ENCODE peak calls at places on chromosomes 5 and 9, in four cellular contexts. K is H1, W is HepG2, Q is K562. X is an unnamed sample.

GRCh38 chr5:90558344-90559192 is at the start of gene ADGRV1:
- DNase-seq in K (peak; percentile 92), Q (peak; percentile 75), W (peak; percentile 9), X (no peak)

GRCh38 chr5:128271071-128271470 is 187.5 kb downstream of the SLC12A2 start:
- DNase-seq in K (no peak), Q (no peak), W (no peak), X (no peak)

GRCh38 chr5:19771174-19771835 is 216.7 kb downstream of the CDH18 start:
- DNase-seq in K (no peak), W (no peak), Q (no peak), X (no peak)

GRCh38 chr5:135177591-135177990 is 143.6 kb upstream of the PITX1 start:
- DNase-seq in W (no peak), Q (no peak), K (no peak), X (no peak)

GRCh38 chr9:35679766-35680330 is 6.1 kb downstream of the CA9 start:
- DNase-seq in Q (no peak), K (no peak), W (no peak), X (no peak)

GRCh38 chr5:7468742-7469141 is 72.8 kb downstream of the ADCY2 start:
- DNase-seq in K (no peak), W (no peak), Q (no peak), X (no peak)

GRCh38 chr9:137545123-137545522 is 5.1 kb downstream of the PNPLA7 start:
- DNase-seq in Q (no peak), W (no peak), K (no peak), X (no peak)

GRCh38 chr9:133587466-133587865 is 21.7 kb downstream of the FAM163B start:
- DNase-seq in W (no peak), K (no peak), Q (no peak), X (no peak)

GRCh38 chr5:11878846-11879245 is 25.4 kb downstream of the CTNND2 start:
- DNase-seq in W (no peak), Q (no peak), K (no peak), X (no peak)

GRCh38 chr5:72234265-72234700 is 85.8 kb downstream of the MRPS27 start:
- DNase-seq in W (no peak), Q (peak; percentile 66), K (no peak), X (peak; percentile 52)

GRCh38 chr9:100577776-100578448 is at the start of gene CAVIN4:
- DNase-seq in W (no peak), Q (no peak), K (no peak), X (no peak)

GRCh38 chr9:78030553-78031270 is 899 bp downstream of the GNAQ start:
- DNase-seq in W (no peak), Q (peak; percentile 52), K (peak; percentile 70), X (no peak)

GRCh38 chr5:159034083-159034824 is 65.5 kb downstream of the EBF1 start:
- DNase-seq in Q (no peak), W (no peak), K (no peak), X (no peak)

GRCh38 chr5:56856779-56857178 is 41.4 kb downstream of the MAP3K1 start:
- DNase-seq in Q (no peak), K (no peak), W (no peak), X (no peak)

GRCh38 chr9:129612815-129613519 is 7.9 kb downstream of the C9orf50 start:
- DNase-seq in K (no peak), W (no peak), Q (no peak), X (no peak)

GRCh38 chr9:129613520-129614175 is 7.3 kb downstream of the C9orf50 start:
- DNase-seq in W (no peak), Q (no peak), K (no peak), X (no peak)

GRCh38 chr9:129610473-129611301 is 10.2 kb downstream of the C9orf50 start:
- DNase-seq in W (peak; percentile 48), Q (peak; percentile 76), K (peak; percentile 96), X (no peak)

GRCh38 chr9:129611302-129611800 is 9.6 kb downstream of the C9orf50 start:
- DNase-seq in W (no peak), K (no peak), Q (no peak), X (no peak)

DNA sequence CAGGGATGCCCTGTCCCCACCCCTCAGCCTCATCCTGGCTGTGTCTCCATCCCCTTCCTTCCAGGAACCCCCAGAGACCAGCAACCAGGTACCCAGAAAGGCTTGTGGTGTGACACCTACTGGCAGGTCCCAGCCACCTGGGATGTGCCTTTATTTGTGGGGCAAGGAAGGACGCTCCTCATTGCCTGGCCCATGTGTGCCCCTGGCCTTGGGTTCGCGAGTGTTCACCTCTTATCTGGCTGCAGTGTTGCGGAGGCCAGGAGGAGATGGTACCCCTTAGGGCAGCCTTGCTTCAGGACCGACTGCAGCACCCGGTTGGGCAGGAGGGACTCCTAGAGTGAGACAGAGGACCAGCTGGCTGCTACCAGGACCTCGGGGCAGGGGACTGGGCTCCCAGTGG is 8.8 kb downstream of the C9orf50 start:
- DNase-seq in K (no peak), W (no peak), Q (no peak), X (no peak)
- H3K9ac ChIP-seq in K (no peak overlapping the region), W (no peak overlapping the region), Q (no peak overlapping the region), X (no peak overlapping the region)

GRCh38 chr5:77867194-77867691 is 91.1 kb upstream of the TBCA start:
- DNase-seq in Q (peak; percentile 12), W (no peak), K (no peak), X (no peak)
- TF ChIP-seq ATF3 in Q (no peak), W (no peak), K (no peak), X (no peak)

GRCh38 chr5:109049565-109049964 is 301.9 kb downstream of the FER start:
- DNase-seq in K (no peak), W (no peak), Q (no peak), X (no peak)
- TF ChIP-seq TAF1 in K (no peak), W (no peak), Q (no peak), X (no peak)

GRCh38 chr5:9046756-9047481 is 499.0 kb downstream of the SEMA5A start:
- DNase-seq in Q (no peak), K (no peak), W (no peak), X (no peak)
- H3K9ac ChIP-seq in Q (no peak overlapping the region), K (no peak overlapping the region), W (no peak overlapping the region), X (no peak overlapping the region)

GRCh38 chr9:79664375-79664825 is 92.6 kb downstream of the TLE4 start:
- DNase-seq in K (no peak), Q (no peak), W (no peak), X (no peak)

GRCh38 chr9:79663299-79663698 is 91.5 kb downstream of the TLE4 start:
- DNase-seq in Q (no peak), W (no peak), K (no peak), X (no peak)

GRCh38 chr9:79662553-79662956 is 90.8 kb downstream of the TLE4 start:
- DNase-seq in Q (no peak), K (no peak), W (no peak), X (no peak)

GRCh38 chr9:79665383-79665782 is 93.6 kb downstream of the TLE4 start:
- DNase-seq in W (no peak), Q (no peak), K (no peak), X (no peak)

GRCh38 chr9:79663878-79664277 is 92.1 kb downstream of the TLE4 start:
- DNase-seq in K (no peak), Q (no peak), W (no peak), X (no peak)
- TF ChIP-seq ATF3 in K (no peak), Q (no peak), W (no peak), X (no peak)

GRCh38 chr5:108146222-108146621 is 235.7 kb downstream of the FBXL17 start:
- DNase-seq in W (no peak), K (no peak), Q (no peak), X (no peak)

GRCh38 chr5:108143581-108143980 is 238.3 kb downstream of the FBXL17 start:
- DNase-seq in W (no peak), Q (no peak), K (no peak), X (no peak)

GRCh38 chr5:108144332-108144731 is 237.6 kb downstream of the FBXL17 start:
- DNase-seq in K (no peak), Q (no peak), W (no peak), X (no peak)

GRCh38 chr5:108149369-108149768 is 232.5 kb downstream of the FBXL17 start:
- DNase-seq in W (no peak), K (no peak), Q (no peak), X (no peak)

GRCh38 chr5:108148715-108149139 is 233.2 kb downstream of the FBXL17 start:
- DNase-seq in K (no peak), Q (no peak), W (peak; percentile 5), X (no peak)
- TF ChIP-seq TAF1 in K (no peak), Q (no peak), W (no peak), X (no peak)

GRCh38 chr9:134913041-134913712 is 4.5 kb downstream of the FCN1 start:
- DNase-seq in Q (no peak), W (no peak), K (no peak), X (no peak)

GRCh38 chr9:134912126-134912840 is 5.4 kb downstream of the FCN1 start:
- DNase-seq in K (no peak), W (no peak), Q (no peak), X (no peak)

GRCh38 chr9:134910146-134910545 is 7.6 kb downstream of the FCN1 start:
- DNase-seq in K (no peak), W (no peak), Q (no peak), X (no peak)

GRCh38 chr9:134909511-134910105 is 8.1 kb downstream of the FCN1 start:
- DNase-seq in Q (no peak), W (no peak), K (no peak), X (no peak)

DNA sequence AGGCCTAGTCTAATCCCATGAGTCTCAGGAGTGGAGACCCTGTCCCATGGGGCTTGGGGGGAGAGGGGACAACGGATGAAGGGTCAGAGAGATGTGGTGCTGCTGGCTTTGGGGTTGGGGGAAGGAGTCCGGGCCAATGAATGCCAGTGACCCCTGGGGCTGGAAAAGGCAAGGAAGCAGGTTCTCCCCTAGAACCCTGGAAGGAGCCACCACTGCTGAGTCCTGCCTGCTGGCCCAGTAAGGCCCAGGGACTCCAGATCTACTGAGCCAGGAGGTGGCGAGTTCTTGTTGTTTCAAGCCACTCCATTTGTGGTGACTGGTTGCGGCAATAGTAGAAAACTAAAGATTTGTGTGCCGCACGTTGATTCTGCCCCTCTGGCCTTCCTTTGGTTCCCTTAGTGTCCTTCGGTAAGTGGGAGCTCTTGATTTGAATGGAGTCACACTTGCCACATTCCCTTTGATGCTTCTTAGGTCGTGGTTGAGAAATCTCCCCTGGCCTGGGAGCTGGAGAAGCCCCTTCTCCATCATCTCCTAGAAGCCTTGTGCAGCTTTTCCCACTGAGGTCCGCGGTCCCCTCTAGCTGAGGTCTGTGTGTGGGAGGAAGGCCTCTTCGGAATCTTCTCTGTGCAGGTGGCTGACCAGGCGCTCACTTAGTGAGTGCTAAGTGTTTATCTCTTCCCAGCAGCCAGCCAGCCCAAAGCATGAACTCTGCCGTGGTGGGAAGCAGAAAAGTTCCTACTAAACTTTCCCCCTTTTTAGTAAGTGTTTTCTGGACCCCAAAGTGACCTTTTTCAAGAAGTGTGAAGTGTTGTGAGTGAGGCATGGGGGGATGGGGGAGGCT is 9.0 kb downstream of the FCN1 start:
- DNase-seq in Q (no peak), W (no peak), K (no peak), X (no peak)
- H3K9ac ChIP-seq in Q (no peak overlapping the region), W (no peak overlapping the region), K (no peak overlapping the region), X (no peak overlapping the region)

X was measured in GM12878.